ENCODE peak calls at places on chromosomes 2 and 18, in six cellular contexts. H is neuronal stem cell, R is IMR-90, D is H9, M is H1, L is trophoblast cell. S is an unnamed sample.

GRCh38 chr2:154133823-154134222 is 262.1 kb downstream of the GALNT13 start:
- DNase-seq in H (no peak), R (no peak), D (no peak), M (no peak), L (no peak), S (no peak)

GRCh38 chr18:12305211-12305610 is 2.8 kb upstream of the TUBB6 start:
- DNase-seq in H (no peak), R (no peak), D (no peak), M (no peak), L (no peak), S (no peak)

GRCh38 chr2:216375288-216375687 is 3.0 kb upstream of the MARCHF4 start:
- DNase-seq in H (no peak), R (no peak), D (no peak), M (no peak), L (no peak), S (no peak)

GRCh38 chr2:693606-694005 is 16.4 kb upstream of the TMEM18 start:
- DNase-seq in H (no peak), R (peak), D (no peak), M (no peak), L (no peak), S (peak)

GRCh38 chr2:104919127-104919526 is 65.2 kb downstream of the POU3F3 start:
- DNase-seq in H (no peak), R (no peak), D (no peak), M (no peak), L (no peak), S (no peak)

GRCh38 chr2:234495076-234495800 is 1.6 kb downstream of the ARL4C start:
- DNase-seq in H (no peak), R (peak), D (peak), M (no peak), L (no peak), S (peak)

GRCh38 chr2:134647607-134648256 is 71.1 kb downstream of the TMEM163 start:
- DNase-seq in H (no peak), R (no peak), D (no peak), M (no peak), L (no peak), S (no peak)

GRCh38 chr18:55150001-55150400 is 190.7 kb upstream of the CCDC68 start:
- DNase-seq in H (no peak), R (no peak), D (no peak), M (no peak), L (no peak), S (no peak)

GRCh38 chr2:101806123-101806522 is 108.6 kb downstream of the MAP4K4 start:
- DNase-seq in H (peak), R (peak), D (peak), M (no peak), L (peak), S (peak)

GRCh38 chr18:72720116-72720515 is 147.7 kb downstream of the NETO1 start:
- DNase-seq in H (no peak), R (no peak), D (no peak), M (no peak), L (no peak), S (no peak)

GRCh38 chr18:24544141-24544498 is 83.7 kb downstream of the HRH4 start:
- DNase-seq in H (peak), R (peak), D (no peak), M (no peak), L (peak), S (peak)

GRCh38 chr2:33529771-33530481 is 53.5 kb downstream of the RASGRP3 start:
- DNase-seq in H (no peak), R (peak), D (no peak), M (no peak), L (peak), S (peak)

GRCh38 chr2:33525666-33526065 is 49.2 kb downstream of the RASGRP3 start:
- DNase-seq in H (no peak), R (no peak), D (no peak), M (no peak), L (peak), S (no peak)

GRCh38 chr2:33522571-33522970 is 46.1 kb downstream of the RASGRP3 start:
- DNase-seq in H (no peak), R (peak), D (no peak), M (no peak), L (no peak), S (peak)

GRCh38 chr2:33528551-33528950 is 52.1 kb downstream of the RASGRP3 start:
- DNase-seq in H (no peak), R (no peak), D (no peak), M (no peak), L (no peak), S (no peak)

DNA sequence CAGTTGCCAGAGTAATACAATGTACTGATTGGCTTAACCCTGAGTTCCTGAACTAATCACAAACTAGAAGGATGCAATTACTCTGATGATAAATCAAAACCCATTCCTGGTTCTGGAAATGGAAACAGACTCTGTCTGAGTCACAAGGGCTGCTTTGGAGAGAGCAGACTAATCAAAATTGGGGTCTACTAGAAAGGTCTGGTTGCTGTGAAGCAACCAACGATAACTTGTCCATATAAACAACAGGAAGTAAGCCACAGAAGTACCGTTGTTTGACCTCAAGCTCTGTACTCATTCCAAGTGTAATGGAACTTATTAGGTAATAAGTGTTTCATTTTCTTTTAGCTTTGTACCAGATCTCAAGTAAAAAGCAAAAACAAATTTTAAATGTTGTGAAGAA is 49.7 kb downstream of the RASGRP3 start:
- DNase-seq in H (no peak), R (peak), D (no peak), M (no peak), L (no peak), S (peak)
- H3K14ac ChIP-seq in H (no peak), R (no peak), D (no peak), M (no peak), L (no peak), S (no peak)

DNA sequence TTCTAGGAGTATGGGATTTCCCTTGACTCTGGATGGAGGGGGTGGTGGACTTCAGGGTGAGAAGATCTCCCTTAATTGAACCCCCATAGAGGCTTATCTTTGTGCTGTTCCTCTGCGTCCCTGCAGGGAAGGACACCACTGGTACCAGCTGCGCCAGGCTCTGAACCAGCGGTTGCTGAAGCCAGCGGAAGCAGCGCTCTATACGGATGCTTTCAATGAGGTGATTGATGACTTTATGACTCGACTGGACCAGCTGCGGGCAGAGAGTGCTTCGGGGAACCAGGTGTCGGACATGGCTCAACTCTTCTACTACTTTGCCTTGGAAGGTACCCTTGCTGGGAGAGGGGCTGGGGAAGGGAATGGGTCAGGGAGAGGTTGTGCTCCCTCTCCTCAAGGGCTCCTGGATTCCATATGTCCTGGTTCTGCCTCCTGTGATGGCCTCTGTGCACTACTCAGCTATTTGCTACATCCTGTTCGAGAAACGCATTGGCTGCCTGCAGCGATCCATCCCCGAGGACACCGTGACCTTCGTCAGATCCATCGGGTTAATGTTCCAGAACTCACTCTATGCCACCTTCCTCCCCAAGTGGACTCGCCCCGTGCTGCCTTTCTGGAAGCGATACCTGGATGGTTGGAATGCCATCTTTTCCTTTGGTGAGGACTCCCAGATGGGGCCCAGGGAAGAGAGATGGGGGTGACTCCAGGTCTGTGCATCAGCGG is 19.3 kb downstream of the PRKAG3 start:
- DNase-seq in H (no peak), R (no peak), D (no peak), M (no peak), L (no peak), S (no peak)
- H3K14ac ChIP-seq in H (no peak), R (no peak), D (no peak), M (no peak), L (no peak), S (no peak)

GRCh38 chr18:7629416-7629815 is 62.3 kb downstream of the PTPRM start:
- DNase-seq in H (no peak), R (no peak), D (no peak), M (no peak), L (no peak), S (no peak)

GRCh38 chr18:7626175-7626921 is 59.2 kb downstream of the PTPRM start:
- DNase-seq in H (no peak), R (no peak), D (no peak), M (no peak), L (peak), S (no peak)

GRCh38 chr18:7623681-7624080 is 56.6 kb downstream of the PTPRM start:
- DNase-seq in H (no peak), R (no peak), D (no peak), M (no peak), L (no peak), S (no peak)

GRCh38 chr18:7624697-7625096 is 57.6 kb downstream of the PTPRM start:
- DNase-seq in H (no peak), R (no peak), D (no peak), M (no peak), L (no peak), S (no peak)

DNA sequence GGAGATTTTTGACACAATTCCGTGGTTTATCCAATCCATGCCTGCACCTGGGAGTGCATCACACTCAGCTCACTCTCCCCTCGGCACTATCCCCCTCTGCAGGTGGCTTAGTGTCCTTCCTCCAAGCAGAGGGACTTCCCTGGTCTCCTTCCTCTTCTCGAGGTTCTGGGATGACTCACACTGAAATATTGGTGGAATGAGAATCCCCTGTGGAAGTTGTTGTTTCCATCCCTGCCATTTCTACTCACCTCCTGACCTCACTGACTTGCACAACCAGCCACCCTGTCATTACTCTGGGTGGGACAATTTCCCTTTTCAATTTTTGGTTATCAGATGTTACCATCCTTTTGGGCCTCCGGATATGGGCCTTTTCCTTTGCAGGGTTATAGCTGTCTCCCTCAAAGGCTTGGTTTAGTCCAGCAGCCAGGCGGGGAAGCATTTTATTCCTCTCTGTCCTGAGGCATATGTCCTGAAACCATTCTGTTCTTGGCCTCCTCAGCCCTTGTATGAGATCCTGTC is 59.9 kb downstream of the PTPRM start:
- DNase-seq in H (no peak), R (peak), D (no peak), M (no peak), L (peak), S (peak)
- H3K14ac ChIP-seq in H (no peak), R (peak), D (no peak), M (no peak), L (no peak), S (no peak)

DNA sequence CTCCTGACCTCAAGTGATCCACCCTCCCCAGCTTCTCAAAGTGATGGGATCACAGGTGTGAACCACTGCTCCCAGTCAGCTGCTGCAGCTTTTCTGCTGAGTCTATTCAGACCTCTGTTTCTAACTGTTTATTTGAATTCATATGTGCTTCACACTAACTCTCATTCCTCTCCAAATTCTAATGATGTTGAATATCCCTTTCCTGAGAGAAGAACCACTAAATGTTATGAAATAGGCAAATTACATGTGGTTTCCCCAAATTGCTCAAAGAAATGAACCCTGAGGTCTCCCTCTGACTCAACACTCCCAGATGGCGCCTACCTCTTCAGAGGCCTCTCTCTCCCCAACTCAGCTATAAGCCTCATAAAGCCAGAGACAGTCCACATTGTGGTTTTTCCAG is 98.6 kb downstream of the IRS1 start:
- DNase-seq in H (no peak), R (peak), D (no peak), M (no peak), L (no peak), S (peak)
- H3K14ac ChIP-seq in H (no peak), R (no peak), D (no peak), M (no peak), L (no peak), S (no peak)

DNA sequence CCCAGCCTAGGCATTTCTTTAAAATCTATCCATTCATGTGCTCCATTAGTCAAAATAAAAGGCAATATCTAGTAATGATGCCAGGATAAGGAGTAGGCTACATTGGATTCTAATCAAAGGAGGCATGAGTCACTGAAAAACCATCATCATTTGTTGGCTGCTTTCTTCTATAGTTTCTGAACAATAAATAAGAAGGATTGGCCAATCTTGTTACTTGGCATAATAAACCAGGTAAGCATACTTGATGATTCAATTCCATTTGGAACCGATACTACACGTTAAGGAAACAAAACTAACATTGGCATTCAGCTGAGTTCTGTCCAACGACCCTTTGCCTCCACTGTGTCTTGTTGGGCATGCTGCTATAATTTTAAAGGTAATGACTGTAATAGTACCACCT is 27.2 kb downstream of the ATP8B1 start:
- DNase-seq in H (no peak), R (peak), D (no peak), M (no peak), L (no peak), S (no peak)
- H3K14ac ChIP-seq in H (no peak), R (peak), D (no peak), M (no peak), L (no peak), S (no peak)

GRCh38 chr2:5540856-5541255 is 151.3 kb upstream of the SOX11 start:
- DNase-seq in H (no peak), R (no peak), D (no peak), M (no peak), L (no peak), S (no peak)

GRCh38 chr2:5539281-5540211 is 152.6 kb upstream of the SOX11 start:
- DNase-seq in H (no peak), R (no peak), D (peak), M (peak), L (no peak), S (peak)

GRCh38 chr2:5538717-5539116 is 153.5 kb upstream of the SOX11 start:
- DNase-seq in H (no peak), R (no peak), D (no peak), M (no peak), L (no peak), S (peak)

GRCh38 chr2:5535301-5535700 is 156.9 kb upstream of the SOX11 start:
- DNase-seq in H (no peak), R (no peak), D (no peak), M (no peak), L (peak), S (no peak)

GRCh38 chr2:5537180-5537579 is 155.0 kb upstream of the SOX11 start:
- DNase-seq in H (no peak), R (no peak), D (no peak), M (no peak), L (no peak), S (no peak)
- H3K14ac ChIP-seq in H (no peak), R (no peak), D (no peak), M (no peak), L (no peak), S (no peak)

S was measured in mesenchymal stem cell.